ENCODE peak calls at places on chromosome 14, in five cellular contexts. I, U, Z, A and O are unnamed samples.

GRCh38 chr14:89314274-89314673 is 102.8 kb downstream of the FOXN3 start:
- DNase-seq in I (no peak), Z (no peak), U (no peak), A (no peak), O (no peak)

GRCh38 chr14:23299558-23299957 is 3.1 kb downstream of the PPP1R3E start:
- DNase-seq in U (peak; percentile 80), I (no peak), A (no peak), Z (no peak), O (no peak)

GRCh38 chr14:99727096-99727870 is 43.2 kb downstream of the CYP46A1 start:
- DNase-seq in Z (peak; percentile 20), U (no peak), A (no peak), I (no peak), O (no peak)

GRCh38 chr14:103861413-103862392 is 14.3 kb upstream of the PPP1R13B start:
- DNase-seq in A (no peak), U (no peak), I (no peak), Z (no peak), O (no peak)

GRCh38 chr14:49549881-49550280 is 36.3 kb downstream of the RPS29 start:
- DNase-seq in Z (peak; percentile 54), I (no peak), A (no peak), U (peak; percentile 6), O (peak; percentile 13)

GRCh38 chr14:49194067-49194466 is 392.1 kb downstream of the RPS29 start:
- DNase-seq in I (no peak), U (no peak), Z (no peak), A (no peak), O (no peak)

GRCh38 chr14:47585447-47585846 is 90.0 kb downstream of the MDGA2 start:
- DNase-seq in I (no peak), Z (no peak), U (no peak), A (no peak), O (no peak)

GRCh38 chr14:75213172-75213571 is 36.8 kb upstream of the TMED10 start:
- DNase-seq in I (no peak), Z (no peak), A (no peak), U (no peak), O (no peak)

GRCh38 chr14:62209287-62209899 is 447.2 kb downstream of the SNAPC1 start:
- DNase-seq in A (no peak), U (peak; percentile 75), Z (no peak), I (no peak), O (no peak)

GRCh38 chr14:60642270-60642789 is 6.9 kb downstream of the SIX1 start:
- DNase-seq in I (peak; percentile 59), Z (peak; percentile 80), U (no peak), A (no peak), O (peak; percentile 86)

GRCh38 chr14:105165134-105165704 is 3.4 kb downstream of the JAG2 start:
- DNase-seq in A (no peak), Z (no peak), I (no peak), U (no peak), O (no peak)

GRCh38 chr14:54294802-54295201 is 102.0 kb upstream of the CDKN3 start:
- DNase-seq in U (no peak), I (no peak), Z (no peak), A (no peak), O (no peak)

GRCh38 chr14:71532790-71533189 is 399.4 kb upstream of the RGS6 start:
- DNase-seq in Z (no peak), A (no peak), U (no peak), I (no peak), O (no peak)

GRCh38 chr14:93173943-93174395 is 10.7 kb downstream of the MOAP1 start:
- DNase-seq in I (no peak), U (no peak), Z (no peak), A (no peak), O (no peak)

GRCh38 chr14:22837750-22838538 is 1.6 kb downstream of the MMP14 start:
- DNase-seq in Z (no peak), A (peak; percentile 11), I (no peak), U (peak; percentile 57), O (peak; percentile 61)

GRCh38 chr14:91876492-91876891 is 9.2 kb upstream of the TC2N start:
- DNase-seq in Z (no peak), U (no peak), A (no peak), I (no peak), O (no peak)

GRCh38 chr14:104506461-104507253 is 72.9 kb upstream of the C14orf180 start:
- DNase-seq in Z (peak; percentile 13), U (no peak), A (no peak), I (no peak), O (peak; percentile 34)

GRCh38 chr14:89399594-89400068 is 17.4 kb downstream of the FOXN3 start:
- DNase-seq in A (peak; percentile 31), I (peak; percentile 17), U (peak; percentile 95), Z (peak; percentile 72), O (peak; percentile 47)

GRCh38 chr14:58048219-58048618 is 103.8 kb downstream of the ARMH4 start:
- DNase-seq in I (no peak), U (no peak), Z (no peak), A (no peak), O (no peak)

GRCh38 chr14:90674043-90674670 is 142.1 kb downstream of the TTC7B start:
- DNase-seq in A (no peak), Z (no peak), U (no peak), I (no peak), O (no peak)

GRCh38 chr14:86153480-86153879 is 623.5 kb downstream of the FLRT2 start:
- DNase-seq in U (no peak), A (no peak), Z (no peak), I (no peak), O (no peak)

GRCh38 chr14:100784523-100785337 is 41.2 kb upstream of the MEG3 start:
- DNase-seq in I (no peak), A (no peak), Z (no peak), U (no peak), O (no peak)

DNA sequence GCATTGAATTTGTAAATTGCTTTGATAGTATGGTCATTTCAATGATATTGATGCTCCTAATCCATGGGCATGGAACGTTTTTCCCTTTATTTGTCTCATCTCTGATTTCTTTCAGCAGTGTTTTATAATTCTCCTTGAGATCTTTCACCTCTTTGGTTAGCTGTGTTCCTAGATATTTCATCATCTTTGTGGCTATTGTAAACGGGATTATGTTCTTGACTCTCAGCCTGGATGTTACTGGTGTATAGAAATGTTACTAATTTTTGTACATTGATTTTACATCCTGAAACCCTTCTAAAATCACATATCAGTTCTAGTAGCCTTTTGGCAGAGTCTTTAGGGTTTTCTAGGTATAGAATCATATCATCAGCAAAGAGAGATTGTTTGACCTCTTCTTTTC is 52.6 kb downstream of the SYNE2 start:
- DNase-seq in A (no peak), U (no peak), Z (no peak), I (no peak), O (no peak)
- H2BK12ac ChIP-seq in A (no peak overlapping the region), U (no peak overlapping the region), Z (no peak overlapping the region), I (no peak overlapping the region), O (no peak overlapping the region)

GRCh38 chr14:44970907-44971306 is 8.9 kb downstream of the TOGARAM1 start:
- DNase-seq in Z (no peak), I (no peak), A (no peak), U (no peak), O (no peak)

GRCh38 chr14:44966601-44967336 is 4.8 kb downstream of the TOGARAM1 start:
- DNase-seq in Z (no peak), I (no peak), U (peak; percentile 26), A (no peak), O (no peak)

GRCh38 chr14:44971459-44971858 is 9.5 kb downstream of the TOGARAM1 start:
- DNase-seq in I (no peak), U (no peak), A (no peak), Z (no peak), O (no peak)
- H2BK12ac ChIP-seq in I (no peak overlapping the region), U (no peak overlapping the region), A (no peak overlapping the region), Z (no peak overlapping the region), O (no peak overlapping the region)

GRCh38 chr14:63654346-63654745 is 12.7 kb upstream of the WDR89 start:
- DNase-seq in I (no peak), U (no peak), Z (no peak), A (peak; percentile 74), O (no peak)
- H2BK12ac ChIP-seq in I (no peak overlapping the region), U (no peak overlapping the region), Z (no peak overlapping the region), A (peak overlapping the region; percentile 58), O (no peak overlapping the region)

GRCh38 chr14:29240046-29240445 is 473.5 kb downstream of the FOXG1 start:
- DNase-seq in I (no peak), Z (no peak), A (no peak), U (peak; percentile 41), O (no peak)

GRCh38 chr14:29233188-29233587 is 466.6 kb downstream of the FOXG1 start:
- DNase-seq in I (no peak), U (peak; percentile 3), A (no peak), Z (no peak), O (no peak)

GRCh38 chr14:29235991-29236390 is 469.4 kb downstream of the FOXG1 start:
- DNase-seq in I (no peak), Z (no peak), A (no peak), U (peak; percentile 20), O (no peak)

GRCh38 chr14:29236848-29237247 is 470.3 kb downstream of the FOXG1 start:
- DNase-seq in U (peak; percentile 76), I (no peak), A (no peak), Z (no peak), O (no peak)

DNA sequence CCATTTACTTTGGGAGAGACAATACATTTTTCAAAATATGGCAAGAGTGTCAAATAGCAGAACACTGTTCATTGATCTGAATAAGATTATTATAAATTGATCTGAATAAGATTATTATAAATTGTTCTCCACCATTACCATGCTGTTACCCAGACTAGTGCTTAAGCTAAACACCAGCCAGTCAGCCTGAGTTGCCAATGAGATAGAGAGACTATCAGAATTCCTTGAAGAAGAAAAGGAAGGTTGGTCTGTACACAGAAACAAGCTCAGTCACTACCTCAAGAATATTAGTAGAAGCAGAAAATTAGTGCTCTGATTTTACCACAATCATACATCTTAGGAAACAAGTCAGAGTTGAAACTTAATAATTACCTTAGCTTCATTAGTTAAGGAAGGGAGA is 469.8 kb downstream of the FOXG1 start:
- DNase-seq in U (no peak), A (no peak), I (no peak), Z (no peak), O (no peak)
- H2BK12ac ChIP-seq in U (no peak overlapping the region), A (no peak overlapping the region), I (no peak overlapping the region), Z (no peak overlapping the region), O (no peak overlapping the region)

GRCh38 chr14:102830474-102831045 is 53.3 kb downstream of the TRAF3 start:
- DNase-seq in I (no peak), A (no peak), Z (no peak), U (no peak), O (no peak)

GRCh38 chr14:102835959-102836358 is 58.7 kb downstream of the TRAF3 start:
- DNase-seq in U (no peak), Z (no peak), I (no peak), A (no peak), O (no peak)

GRCh38 chr14:102831163-102831804 is 54.0 kb downstream of the TRAF3 start:
- DNase-seq in U (no peak), I (no peak), A (no peak), Z (no peak), O (no peak)

GRCh38 chr14:102833991-102834390 is 56.7 kb downstream of the TRAF3 start:
- DNase-seq in Z (no peak), I (no peak), A (no peak), U (no peak), O (no peak)

GRCh38 chr14:102833341-102833740 is 56.1 kb downstream of the TRAF3 start:
- DNase-seq in I (no peak), A (no peak), U (no peak), Z (no peak), O (no peak)
- H2BK12ac ChIP-seq in I (no peak overlapping the region), A (no peak overlapping the region), U (no peak overlapping the region), Z (no peak overlapping the region), O (no peak overlapping the region)